ENCODE peak calls at places on chromosomes 13 and 19, in six cellular contexts. E is NCI-H748 treated with DMSO at 0.1 percent for 48 hours, N is HEK293T, Q is GM10248, T is heart left ventricle, O is AG04449. D is an unnamed sample.

GRCh38 chr19:43814663-43815352 is 12.3 kb upstream of the ZNF283 start:
- DNase-seq in Q (no peak), E (no peak), T (no peak), O (no peak), N (no peak), D (no peak)

GRCh38 chr13:39490136-39490535 is 112.9 kb downstream of the LHFPL6 start:
- DNase-seq in Q (no peak), E (no peak), T (no peak), O (no peak), N (no peak), D (no peak)

GRCh38 chr19:49807174-49807830 is 5.8 kb downstream of the FUZ start:
- DNase-seq in O (no peak), Q (no peak), T (no peak), E (no peak), N (no peak), D (no peak)

GRCh38 chr19:3825286-3825956 is 39.2 kb upstream of the MATK start:
- DNase-seq in O (no peak), E (no peak), N (no peak), T (no peak), Q (no peak), D (no peak)

GRCh38 chr19:28137772-28138171 is 1075.2 kb downstream of the UQCRFS1 start:
- DNase-seq in E (no peak), T (no peak), N (no peak), Q (no peak), O (no peak), D (no peak)

GRCh38 chr13:74562381-74562780 is 428.2 kb upstream of the KLF12 start:
- DNase-seq in N (no peak), O (peak; percentile 12), T (no peak), Q (no peak), E (no peak), D (no peak)

GRCh38 chr19:51800849-51801244 is 5.9 kb downstream of the FPR3 start:
- DNase-seq in E (no peak), N (no peak), O (no peak), T (no peak), Q (no peak), D (no peak)

GRCh38 chr19:54515156-54515555 is 12.5 kb downstream of the LAIR2 start:
- DNase-seq in Q (no peak), T (no peak), N (no peak), E (no peak), O (no peak), D (no peak)

GRCh38 chr19:8209111-8209964 is at the start of gene CERS4:
- DNase-seq in N (peak; percentile 80), E (peak; percentile 35), Q (peak; percentile 95), T (peak; percentile 79), O (no peak), D (peak; percentile 96)

GRCh38 chr19:34269489-34269888 is 15.1 kb downstream of the GARRE1 start:
- DNase-seq in Q (no peak), E (no peak), O (no peak), T (no peak), N (no peak), D (no peak)

GRCh38 chr13:98822238-98822606 is 69.8 kb upstream of the SLC15A1 start:
- DNase-seq in N (no peak), Q (no peak), O (no peak), T (no peak), E (no peak), D (no peak)

GRCh38 chr19:6674868-6675305 is 4.9 kb upstream of the TNFSF14 start:
- DNase-seq in T (peak; percentile 51), N (no peak), E (no peak), Q (peak; percentile 85), O (no peak), D (peak; percentile 87)

GRCh38 chr13:77865588-77865987 is 53.0 kb downstream of the EDNRB start:
- DNase-seq in T (no peak), E (no peak), N (no peak), O (no peak), Q (no peak), D (no peak)

GRCh38 chr13:71477735-71478134 is 389.3 kb downstream of the DACH1 start:
- DNase-seq in N (no peak), T (no peak), O (no peak), E (no peak), Q (peak; percentile 5), D (peak; percentile 3)

GRCh38 chr19:1244693-1245451 is 3.3 kb downstream of the ATP5F1D start:
- DNase-seq in O (no peak), N (no peak), Q (no peak), E (no peak), T (peak; percentile 82), D (no peak)

GRCh38 chr19:23542562-23542961 is 144.4 kb downstream of the ZNF675 start:
- DNase-seq in Q (no peak), O (no peak), N (no peak), E (no peak), T (no peak), D (no peak)

GRCh38 chr19:47095707-47096704 is 17.6 kb downstream of the ZC3H4 start:
- DNase-seq in Q (no peak), T (peak; percentile 68), N (no peak), O (no peak), E (no peak), D (no peak)

GRCh38 chr13:103996733-103997132 is 930.5 kb upstream of the SLC10A2 start:
- DNase-seq in N (no peak), T (no peak), Q (no peak), O (no peak), E (no peak), D (no peak)